ENCODE peak calls at places on chromosomes 6 and 20, in nine cellular contexts. One of them, this sample, is unnamed.

GRCh38 chr6:93586316-93586715 is 167.0 kb upstream of the EPHA7 start:
- DNase-seq in NCI-H748 treated with DMSO at 0.1 percent for 48 hours: no peak
- DNase-seq in T-cell: no peak
- DNase-seq in NCI-H2171 treated with DMSO at 0.1 percent for 48 hours: no peak
- DNase-seq in GM10248: no peak
- DNase-seq in Panc1: no peak
- DNase-seq in NCI-H1417: no peak
- DNase-seq in HFFc6: no peak
- DNase-seq in brain microvascular endothelial cell: no peak
- DNase-seq in this sample: no peak

GRCh38 chr6:28980797-28981390 is 24.2 kb downstream of the ZNF311 start:
- DNase-seq in HFFc6: peak
- DNase-seq in brain microvascular endothelial cell: peak
- DNase-seq in T-cell: no peak
- DNase-seq in NCI-H748 treated with DMSO at 0.1 percent for 48 hours: peak
- DNase-seq in NCI-H1417: peak
- DNase-seq in NCI-H2171 treated with DMSO at 0.1 percent for 48 hours: peak
- DNase-seq in Panc1: no peak
- DNase-seq in GM10248: peak
- DNase-seq in this sample: peak

GRCh38 chr20:63102720-63103375 is 96.1 kb upstream of the BHLHE23 start:
- DNase-seq in GM10248: peak
- DNase-seq in NCI-H2171 treated with DMSO at 0.1 percent for 48 hours: no peak
- DNase-seq in NCI-H1417: peak
- DNase-seq in brain microvascular endothelial cell: no peak
- DNase-seq in NCI-H748 treated with DMSO at 0.1 percent for 48 hours: no peak
- DNase-seq in Panc1: no peak
- DNase-seq in T-cell: peak
- DNase-seq in HFFc6: peak
- DNase-seq in this sample: peak

GRCh38 chr6:167721291-167721690 is 105.4 kb upstream of the AFDN start:
- DNase-seq in brain microvascular endothelial cell: no peak
- DNase-seq in Panc1: no peak
- DNase-seq in T-cell: no peak
- DNase-seq in HFFc6: no peak
- DNase-seq in NCI-H2171 treated with DMSO at 0.1 percent for 48 hours: no peak
- DNase-seq in NCI-H1417: no peak
- DNase-seq in GM10248: no peak
- DNase-seq in NCI-H748 treated with DMSO at 0.1 percent for 48 hours: no peak
- DNase-seq in this sample: no peak

GRCh38 chr20:38764563-38765355 is 16.5 kb downstream of the ACTR5 start:
- DNase-seq in HFFc6: peak
- DNase-seq in brain microvascular endothelial cell: peak
- DNase-seq in Panc1: peak
- DNase-seq in GM10248: no peak
- DNase-seq in T-cell: no peak
- DNase-seq in NCI-H1417: no peak
- DNase-seq in NCI-H748 treated with DMSO at 0.1 percent for 48 hours: no peak
- DNase-seq in NCI-H2171 treated with DMSO at 0.1 percent for 48 hours: no peak
- DNase-seq in this sample: no peak

GRCh38 chr6:165988757-165989456 is 178.7 kb downstream of the TBXT start:
- DNase-seq in NCI-H1417: no peak
- DNase-seq in HFFc6: no peak
- DNase-seq in T-cell: no peak
- DNase-seq in NCI-H2171 treated with DMSO at 0.1 percent for 48 hours: no peak
- DNase-seq in Panc1: no peak
- DNase-seq in GM10248: no peak
- DNase-seq in brain microvascular endothelial cell: no peak
- DNase-seq in NCI-H748 treated with DMSO at 0.1 percent for 48 hours: no peak
- DNase-seq in this sample: no peak

GRCh38 chr6:66355471-66355870 is 648.4 kb upstream of the EYS start:
- DNase-seq in brain microvascular endothelial cell: no peak
- DNase-seq in GM10248: no peak
- DNase-seq in Panc1: no peak
- DNase-seq in HFFc6: no peak
- DNase-seq in NCI-H2171 treated with DMSO at 0.1 percent for 48 hours: no peak
- DNase-seq in NCI-H1417: no peak
- DNase-seq in T-cell: no peak
- DNase-seq in NCI-H748 treated with DMSO at 0.1 percent for 48 hours: no peak
- DNase-seq in this sample: no peak

GRCh38 chr6:143117108-143117507 is 56.4 kb downstream of the AIG1 start:
- DNase-seq in Panc1: no peak
- DNase-seq in NCI-H1417: no peak
- DNase-seq in T-cell: no peak
- DNase-seq in NCI-H2171 treated with DMSO at 0.1 percent for 48 hours: no peak
- DNase-seq in NCI-H748 treated with DMSO at 0.1 percent for 48 hours: no peak
- DNase-seq in HFFc6: no peak
- DNase-seq in brain microvascular endothelial cell: no peak
- DNase-seq in GM10248: no peak
- DNase-seq in this sample: no peak

GRCh38 chr6:7758456-7758855 is 32.6 kb downstream of the BMP6 start:
- DNase-seq in NCI-H1417: no peak
- DNase-seq in brain microvascular endothelial cell: peak
- DNase-seq in Panc1: peak
- DNase-seq in GM10248: no peak
- DNase-seq in T-cell: no peak
- DNase-seq in NCI-H2171 treated with DMSO at 0.1 percent for 48 hours: no peak
- DNase-seq in HFFc6: peak
- DNase-seq in NCI-H748 treated with DMSO at 0.1 percent for 48 hours: no peak
- DNase-seq in this sample: no peak

GRCh38 chr20:5372371-5372770 is 55.6 kb upstream of the PROKR2 start:
- DNase-seq in NCI-H1417: no peak
- DNase-seq in HFFc6: no peak
- DNase-seq in GM10248: no peak
- DNase-seq in NCI-H2171 treated with DMSO at 0.1 percent for 48 hours: no peak
- DNase-seq in T-cell: no peak
- DNase-seq in NCI-H748 treated with DMSO at 0.1 percent for 48 hours: no peak
- DNase-seq in brain microvascular endothelial cell: no peak
- DNase-seq in Panc1: no peak
- DNase-seq in this sample: no peak

GRCh38 chr20:13426870-13427269 is 205.8 kb downstream of the ISM1 start:
- DNase-seq in T-cell: no peak
- DNase-seq in NCI-H2171 treated with DMSO at 0.1 percent for 48 hours: no peak
- DNase-seq in NCI-H748 treated with DMSO at 0.1 percent for 48 hours: no peak
- DNase-seq in HFFc6: no peak
- DNase-seq in NCI-H1417: no peak
- DNase-seq in Panc1: no peak
- DNase-seq in brain microvascular endothelial cell: no peak
- DNase-seq in GM10248: no peak
- DNase-seq in this sample: no peak

GRCh38 chr6:16436550-16436949 is 198.2 kb downstream of the GMPR start:
- DNase-seq in NCI-H2171 treated with DMSO at 0.1 percent for 48 hours: no peak
- DNase-seq in HFFc6: no peak
- DNase-seq in Panc1: no peak
- DNase-seq in NCI-H1417: no peak
- DNase-seq in GM10248: no peak
- DNase-seq in brain microvascular endothelial cell: no peak
- DNase-seq in NCI-H748 treated with DMSO at 0.1 percent for 48 hours: no peak
- DNase-seq in T-cell: peak
- DNase-seq in this sample: no peak

This sample was measured in GDM1.